ENCODE peak calls at places on chromosomes 11 and 22, in eight cellular contexts. R is mesothelial cell of epicardium; Q is NCI-H1105 treated with DMSO at 0.1 percent for 48 hours; B is heart right ventricle; V is NCI-H774; H is fibroblast of the aortic adventitia; C is H9; X is CD8-positive, alpha-beta T cell. U is an unnamed sample.

GRCh38 chr11:134466909-134467567 is 55.0 kb upstream of the B3GAT1 start:
- DNase-seq in R (no peak), Q (no peak), B (no peak), V (no peak), H (no peak), C (no peak), X (no peak), U (no peak)

GRCh38 chr11:12827929-12828812 is 153.9 kb downstream of the TEAD1 start:
- DNase-seq in R (no peak), Q (peak; percentile 98), B (peak; percentile 31), V (peak; percentile 70), H (peak; percentile 85), C (peak; percentile 63), X (no peak), U (peak; percentile 85)

GRCh38 chr22:47213571-47214230 is 451.3 kb downstream of the TBC1D22A start:
- DNase-seq in R (no peak), Q (no peak), B (no peak), V (no peak), H (peak; percentile 6), C (peak; percentile 40), X (no peak), U (peak; percentile 19)

GRCh38 chr11:128579790-128580504 is 7.4 kb downstream of the ETS1 start:
- DNase-seq in R (no peak), Q (no peak), B (no peak), V (no peak), H (no peak), C (no peak), X (no peak), U (no peak)

GRCh38 chr11:129446572-129446971 is 70.9 kb downstream of the BARX2 start:
- DNase-seq in R (no peak), Q (no peak), B (no peak), V (no peak), H (no peak), C (no peak), X (no peak), U (no peak)

GRCh38 chr11:44470849-44471248 is 94.6 kb upstream of the CD82 start:
- DNase-seq in R (no peak), Q (no peak), B (peak; percentile 23), V (no peak), H (no peak), C (no peak), X (no peak), U (no peak)

GRCh38 chr11:65275906-65276305 is 14.1 kb downstream of the POLA2 start:
- DNase-seq in R (no peak), Q (no peak), B (no peak), V (no peak), H (no peak), C (no peak), X (no peak), U (no peak)

GRCh38 chr11:128146926-128147605 is 440.3 kb downstream of the ETS1 start:
- DNase-seq in R (no peak), Q (peak; percentile 39), B (no peak), V (no peak), H (no peak), C (no peak), X (no peak), U (peak; percentile 46)

GRCh38 chr11:720017-720641 is 14.1 kb downstream of the EPS8L2 start:
- DNase-seq in R (no peak), Q (no peak), B (no peak), V (no peak), H (no peak), C (no peak), X (no peak), U (no peak)

GRCh38 chr11:31512117-31512516 is 2.5 kb downstream of the ELP4 start:
- DNase-seq in R (no peak), Q (no peak), B (no peak), V (no peak), H (no peak), C (no peak), X (no peak), U (no peak)

GRCh38 chr11:17638311-17638710 is 81.1 kb upstream of the MYOD1 start:
- DNase-seq in R (no peak), Q (no peak), B (no peak), V (no peak), H (no peak), C (no peak), X (no peak), U (no peak)

GRCh38 chr11:125457814-125458343 is 38.2 kb downstream of the FEZ1 start:
- DNase-seq in R (no peak), Q (no peak), B (peak; percentile 66), V (no peak), H (peak; percentile 91), C (no peak), X (no peak), U (no peak)

GRCh38 chr22:17999851-18000250 is 24.5 kb downstream of the MICAL3 start:
- DNase-seq in R (no peak), Q (no peak), B (no peak), V (no peak), H (no peak), C (no peak), X (no peak), U (peak; percentile 18)

GRCh38 chr22:19066531-19067271 is 55.5 kb downstream of the DGCR2 start:
- DNase-seq in R (no peak), Q (no peak), B (no peak), V (no peak), H (peak; percentile 57), C (no peak), X (no peak), U (no peak)

GRCh38 chr11:128522943-128523518 is 64.3 kb downstream of the ETS1 start:
- DNase-seq in R (no peak), Q (no peak), B (no peak), V (no peak), H (no peak), C (no peak), X (peak; percentile 80), U (no peak)

GRCh38 chr11:4704790-4705334 is 278 bp downstream of the MMP26 start:
- DNase-seq in R (no peak), Q (no peak), B (no peak), V (no peak), H (no peak), C (no peak), X (no peak), U (peak; percentile 84)

GRCh38 chr11:69167916-69168691 is 12.4 kb downstream of the SMIM38 start:
- DNase-seq in R (no peak), Q (no peak), B (no peak), V (no peak), H (peak; percentile 14), C (no peak), X (no peak), U (no peak)

GRCh38 chr11:119116601-119117000 is 4.8 kb upstream of the HINFP start:
- DNase-seq in R (no peak), Q (no peak), B (no peak), V (no peak), H (no peak), C (no peak), X (no peak), U (no peak)